ENCODE peak calls at places on chromosomes 6 and 20, in nine cellular contexts. F is fibroblast of mammary gland, E is nephron progenitor cell, K is Calu3, J is GM12865, H is IMR-90, G is PC-3, T is AG09319, N is heart left ventricle. R is an unnamed sample.

GRCh38 chr20:10179574-10180298 is 38.9 kb upstream of the SNAP25 start:
- DNase-seq in F (peak), E (peak), K (no peak), J (no peak), H (peak), G (peak), T (no peak), N (no peak), R (no peak)

GRCh38 chr6:14108571-14109410 is 8.8 kb upstream of the CD83 start:
- DNase-seq in F (no peak), E (no peak), K (peak), J (peak), H (no peak), G (no peak), T (no peak), N (peak), R (no peak)

GRCh38 chr20:48006036-48006833 is 221.0 kb upstream of the SULF2 start:
- DNase-seq in F (no peak), E (no peak), K (no peak), J (peak), H (no peak), G (peak), T (no peak), N (no peak), R (no peak)

GRCh38 chr20:37314617-37315292 is 25.3 kb downstream of the MANBAL start:
- DNase-seq in F (peak), E (no peak), K (no peak), J (no peak), H (peak), G (no peak), T (no peak), N (peak), R (no peak)

GRCh38 chr6:30942338-30943060 is 1.7 kb downstream of the MUCL3 start:
- DNase-seq in F (peak), E (peak), K (peak), J (no peak), H (peak), G (peak), T (peak), N (peak), R (peak)

GRCh38 chr6:27893059-27893835 is 18.9 kb downstream of the OR2B2 start:
- DNase-seq in F (peak), E (peak), K (peak), J (peak), H (peak), G (peak), T (peak), N (peak), R (peak)

GRCh38 chr20:47784599-47785320 is 521 bp downstream of the SULF2 start:
- DNase-seq in F (peak), E (peak), K (peak), J (peak), H (peak), G (peak), T (no peak), N (peak), R (peak)

GRCh38 chr20:25300496-25301170 is 52.7 kb downstream of the PYGB start:
- DNase-seq in F (peak), E (no peak), K (no peak), J (no peak), H (peak), G (no peak), T (no peak), N (peak), R (no peak)

GRCh38 chr20:49712918-49713778 is 530 bp downstream of the B4GALT5 start:
- DNase-seq in F (no peak), E (no peak), K (peak), J (peak), H (peak), G (no peak), T (no peak), N (peak), R (peak)

GRCh38 chr20:40948352-40949267 is 80.0 kb upstream of the TOP1 start:
- DNase-seq in F (peak), E (no peak), K (no peak), J (no peak), H (peak), G (peak), T (no peak), N (no peak), R (no peak)

GRCh38 chr6:111646942-111647341 is 41.3 kb upstream of the TRAF3IP2 start:
- DNase-seq in F (peak), E (no peak), K (no peak), J (no peak), H (peak), G (no peak), T (peak), N (peak), R (no peak)

DNA sequence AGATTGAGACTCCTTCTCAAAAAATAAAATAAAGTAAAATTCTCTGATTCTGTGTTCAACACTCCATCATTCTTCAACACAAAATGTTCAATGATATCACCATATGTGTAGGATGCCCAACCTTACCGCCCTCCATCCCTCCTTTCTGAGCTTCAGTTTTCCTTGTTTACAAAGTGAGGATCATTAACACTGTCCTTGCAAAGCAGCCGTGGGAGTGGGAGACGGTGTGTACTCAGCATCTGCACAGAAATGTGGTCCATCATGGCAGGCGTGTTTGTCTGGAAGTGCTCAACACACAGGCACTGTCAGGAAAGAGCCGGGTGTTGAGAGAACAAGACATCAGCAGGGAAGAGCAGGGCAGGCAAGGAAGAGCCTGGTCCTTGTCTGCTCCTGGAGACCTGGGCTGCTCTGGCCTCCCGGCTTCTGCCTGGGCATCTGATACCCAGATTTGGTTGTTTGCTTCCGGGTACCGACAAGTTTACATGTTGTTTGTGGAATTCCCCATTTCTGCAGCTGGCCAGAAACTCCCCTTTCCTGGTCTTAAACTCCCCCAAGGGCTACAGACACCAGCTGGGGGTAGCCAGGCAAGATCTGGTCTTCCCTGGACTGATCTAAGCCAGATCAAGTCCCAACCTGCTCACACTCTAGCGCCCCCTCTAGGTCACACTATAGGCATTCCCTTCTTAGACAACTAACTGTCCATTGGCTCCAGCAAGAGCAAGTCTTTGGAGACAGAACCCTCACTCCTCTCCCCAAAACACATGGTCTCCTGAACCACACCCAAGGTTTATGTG is 26.7 kb upstream of the TTPAL start:
- DNase-seq in F (peak), E (peak), K (peak), J (peak), H (no peak), G (peak), T (no peak), N (no peak), R (no peak)
- TF ChIP-seq CTCF in F (peak), E (peak), K (peak), J (peak), H (peak), G (peak), T (peak), N (no peak), R (no peak)

GRCh38 chr6:49499623-49500022 is at the start of gene GLYATL3:
- DNase-seq in F (no peak), E (no peak), K (no peak), J (no peak), H (no peak), G (no peak), T (no peak), N (no peak), R (no peak)
- TF ChIP-seq CTCF in F (no peak), E (no peak), K (no peak), J (no peak), H (no peak), G (no peak), T (no peak), N (no peak), R (no peak)

DNA sequence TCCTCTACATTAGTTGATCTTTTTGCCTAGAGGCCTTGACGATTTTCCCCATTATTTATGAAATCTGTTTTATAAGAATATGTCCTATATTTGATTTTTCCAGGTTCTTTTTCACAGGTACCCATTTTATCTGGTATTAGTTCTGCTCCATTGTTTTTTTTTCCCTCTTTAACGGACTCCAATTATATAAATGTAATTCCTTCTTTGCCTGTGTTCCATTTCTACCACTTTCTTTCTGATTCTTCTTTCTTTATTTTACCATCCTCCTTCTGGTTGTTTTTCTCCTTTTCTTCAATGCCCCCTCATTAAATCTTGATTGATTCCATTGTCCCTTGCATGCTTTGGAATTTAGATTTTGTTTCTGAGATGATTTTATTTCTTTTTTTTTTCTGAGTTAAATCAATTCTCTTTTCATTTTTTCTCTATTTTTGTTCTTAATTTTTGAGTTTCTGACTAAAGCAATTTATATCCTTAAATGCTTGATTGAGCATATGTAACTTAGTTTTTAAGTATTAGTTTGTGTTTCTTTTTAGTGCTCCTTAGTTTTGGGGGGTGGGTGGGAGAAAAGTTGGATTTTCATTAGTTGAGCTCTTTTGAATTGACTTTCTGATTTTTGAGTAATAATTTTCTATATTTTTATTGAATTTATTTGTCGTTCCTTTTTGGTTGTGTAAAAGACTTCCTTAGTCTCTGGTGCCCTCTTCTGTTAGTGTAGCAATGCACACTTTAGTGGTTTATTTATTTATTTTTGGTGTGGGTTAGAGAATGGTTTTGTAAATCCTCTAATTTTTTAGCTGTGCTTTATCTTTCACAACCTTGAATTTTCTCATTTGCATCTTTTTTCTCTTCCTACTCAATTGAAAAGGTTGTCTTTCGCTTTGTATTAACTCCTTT is 140.8 kb downstream of the FARS2 start:
- DNase-seq in F (peak), E (no peak), K (no peak), J (peak), H (peak), G (peak), T (no peak), N (no peak), R (no peak)
- TF ChIP-seq CTCF in F (peak), E (peak), K (peak), J (peak), H (peak), G (peak), T (peak), N (peak), R (peak)

GRCh38 chr6:17705778-17706579 is 746 bp downstream of the NUP153 start:
- DNase-seq in F (peak), E (peak), K (peak), J (peak), H (peak), G (peak), T (no peak), N (peak), R (peak)
- TF ChIP-seq CTCF in F (no peak), E (no peak), K (no peak), J (peak), H (peak), G (peak), T (peak), N (no peak), R (no peak)

GRCh38 chr6:97437087-97437486 is 154.1 kb upstream of the MMS22L start:
- DNase-seq in F (peak), E (no peak), K (no peak), J (no peak), H (peak), G (peak), T (no peak), N (no peak), R (peak)
- TF ChIP-seq CTCF in F (peak), E (peak), K (peak), J (peak), H (peak), G (peak), T (peak), N (peak), R (peak)

GRCh38 chr20:52826321-52826720 is 145.8 kb upstream of the TSHZ2 start:
- DNase-seq in F (no peak), E (no peak), K (no peak), J (no peak), H (no peak), G (no peak), T (no peak), N (no peak), R (no peak)

GRCh38 chr20:52826722-52827121 is 145.4 kb upstream of the TSHZ2 start:
- DNase-seq in F (no peak), E (no peak), K (no peak), J (no peak), H (no peak), G (no peak), T (no peak), N (no peak), R (no peak)

GRCh38 chr20:52830598-52830997 is 141.6 kb upstream of the TSHZ2 start:
- DNase-seq in F (no peak), E (no peak), K (no peak), J (no peak), H (no peak), G (no peak), T (no peak), N (no peak), R (no peak)

GRCh38 chr20:52828199-52828598 is 144.0 kb upstream of the TSHZ2 start:
- DNase-seq in F (peak), E (no peak), K (no peak), J (no peak), H (no peak), G (no peak), T (no peak), N (no peak), R (no peak)

GRCh38 chr20:52829111-52829510 is 143.0 kb upstream of the TSHZ2 start:
- DNase-seq in F (no peak), E (no peak), K (no peak), J (no peak), H (no peak), G (no peak), T (no peak), N (no peak), R (no peak)
- TF ChIP-seq CTCF in F (no peak), E (no peak), K (no peak), J (no peak), H (no peak), G (no peak), T (no peak), N (no peak), R (no peak)

DNA sequence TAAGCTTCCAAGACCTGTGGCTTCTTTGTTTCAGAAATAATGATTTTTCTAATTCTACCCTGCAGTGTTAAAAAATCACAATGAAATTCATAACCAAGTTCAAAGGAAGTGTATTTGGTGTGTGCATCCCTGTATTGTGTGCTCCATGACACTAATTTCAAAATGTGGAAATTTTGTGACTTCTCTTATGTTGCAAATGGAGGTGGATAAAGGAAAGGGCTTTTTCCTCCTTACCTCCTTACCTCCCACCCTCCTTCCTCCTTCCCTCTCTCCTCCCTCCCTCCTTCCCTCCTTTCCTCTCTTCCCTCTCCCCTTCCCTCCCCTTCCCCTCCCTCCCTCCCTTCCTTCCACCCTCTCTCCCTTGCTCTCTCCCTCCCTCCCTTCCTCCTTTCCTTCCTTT is 10.5 kb downstream of the CDH4 start:
- DNase-seq in F (no peak), E (no peak), K (no peak), J (no peak), H (no peak), G (no peak), T (no peak), N (no peak), R (no peak)
- TF ChIP-seq CTCF in F (no peak), E (no peak), K (no peak), J (no peak), H (no peak), G (no peak), T (no peak), N (no peak), R (no peak)

DNA sequence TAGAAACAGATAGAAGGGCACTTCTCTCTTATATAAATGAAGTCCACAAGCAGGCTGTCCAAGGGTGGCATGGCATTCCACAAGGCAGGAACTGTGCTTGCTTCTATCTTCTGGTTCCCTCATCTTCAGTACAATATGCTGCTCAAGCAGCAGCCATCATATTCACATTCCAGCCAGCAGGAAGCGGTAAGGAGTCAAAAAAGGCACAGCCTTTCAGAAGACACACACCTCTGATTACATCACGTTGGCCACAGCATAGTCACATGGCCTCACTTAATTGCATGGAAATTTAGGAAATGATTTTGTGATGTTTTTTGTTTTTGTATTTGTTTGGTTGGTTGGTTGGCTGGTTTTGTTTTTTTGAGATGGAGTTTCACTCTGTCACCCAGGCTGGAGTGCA is 19.0 kb downstream of the REM1 start:
- DNase-seq in F (peak), E (no peak), K (peak), J (no peak), H (peak), G (peak), T (no peak), N (no peak), R (peak)
- TF ChIP-seq CTCF in F (peak), E (no peak), K (peak), J (peak), H (peak), G (peak), T (peak), N (no peak), R (no peak)

DNA sequence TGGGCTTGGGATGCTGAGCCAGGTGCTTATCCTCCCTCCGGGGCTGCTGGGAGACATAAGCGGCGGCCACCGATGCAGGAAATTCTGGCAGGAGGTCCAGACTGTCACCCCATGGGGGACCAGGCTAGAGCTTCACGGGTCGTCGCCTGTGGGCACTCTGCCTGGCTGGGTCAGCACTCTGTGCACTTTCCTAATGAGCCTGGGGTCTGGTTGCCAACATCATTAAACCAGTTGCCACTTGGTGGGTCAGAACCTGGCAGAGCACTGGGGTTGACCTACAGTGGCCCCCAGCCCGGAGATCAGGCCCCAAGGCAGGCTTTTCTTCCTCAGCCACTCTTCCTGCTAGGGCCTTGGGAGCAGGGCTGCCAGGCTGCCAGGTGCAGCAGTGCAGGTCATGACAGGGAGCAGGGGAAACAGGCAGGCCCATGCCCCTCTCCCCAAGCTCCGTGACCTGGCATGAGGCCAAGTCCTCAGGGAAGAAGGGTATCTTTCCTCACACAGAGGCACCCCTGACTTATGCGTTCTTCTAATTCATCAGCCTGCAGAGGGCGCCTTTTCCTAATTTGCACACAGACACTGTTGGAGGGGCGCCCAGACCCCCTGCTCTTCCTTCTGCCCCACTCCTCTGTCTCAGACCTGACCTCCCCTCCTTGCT is 154.5 kb upstream of the MLN start:
- DNase-seq in F (peak), E (peak), K (no peak), J (no peak), H (no peak), G (peak), T (no peak), N (no peak), R (no peak)
- TF ChIP-seq CTCF in F (peak), E (peak), K (peak), J (no peak), H (no peak), G (peak), T (peak), N (no peak), R (no peak)

GRCh38 chr6:28982476-28983266 is 22.4 kb downstream of the ZNF311 start:
- DNase-seq in F (peak), E (no peak), K (peak), J (peak), H (peak), G (peak), T (no peak), N (no peak), R (peak)
- TF ChIP-seq CTCF in F (peak), E (no peak), K (peak), J (no peak), H (peak), G (no peak), T (no peak), N (no peak), R (peak)

R was measured in RWPE1.